ENCODE peak calls at places on chromosomes 11 and 22, in eight cellular contexts. One of them, this sample, is unnamed.

GRCh38 chr11:1815751-1816150 is 19.0 kb upstream of the SYT8 start:
- DNase-seq in PC-3: no peak
- DNase-seq in HCT116: no peak
- DNase-seq in fibroblast of lung: no peak
- DNase-seq in A549: no peak
- DNase-seq in mammary epithelial cell: no peak
- DNase-seq in OCI-LY7: no peak
- DNase-seq in hepatocyte: no peak
- DNase-seq in this sample: no peak

GRCh38 chr11:15737326-15737725 is 619.0 kb downstream of the SOX6 start:
- DNase-seq in PC-3: peak; percentile 6
- DNase-seq in HCT116: no peak
- DNase-seq in fibroblast of lung: peak; percentile 19
- DNase-seq in A549: no peak
- DNase-seq in mammary epithelial cell: peak; percentile 59
- DNase-seq in OCI-LY7: no peak
- DNase-seq in hepatocyte: no peak
- DNase-seq in this sample: no peak

GRCh38 chr22:43449205-43449830 is 37.5 kb downstream of the MPPED1 start:
- DNase-seq in PC-3: no peak
- DNase-seq in HCT116: no peak
- DNase-seq in fibroblast of lung: no peak
- DNase-seq in A549: no peak
- DNase-seq in mammary epithelial cell: no peak
- DNase-seq in OCI-LY7: no peak
- DNase-seq in hepatocyte: no peak
- DNase-seq in this sample: peak; percentile 41

GRCh38 chr22:35648066-35649025 is at the start of gene APOL6:
- DNase-seq in PC-3: peak; percentile 68
- DNase-seq in HCT116: no peak
- DNase-seq in fibroblast of lung: peak; percentile 55
- DNase-seq in A549: peak; percentile 23
- DNase-seq in mammary epithelial cell: peak; percentile 77
- DNase-seq in OCI-LY7: peak; percentile 81
- DNase-seq in hepatocyte: peak; percentile 75
- DNase-seq in this sample: peak; percentile 80

GRCh38 chr11:134178275-134178674 is 45.5 kb downstream of the NCAPD3 start:
- DNase-seq in PC-3: no peak
- DNase-seq in HCT116: no peak
- DNase-seq in fibroblast of lung: no peak
- DNase-seq in A549: no peak
- DNase-seq in mammary epithelial cell: no peak
- DNase-seq in OCI-LY7: no peak
- DNase-seq in hepatocyte: no peak
- DNase-seq in this sample: no peak

GRCh38 chr11:108565653-108566052 is 27.9 kb downstream of the EXPH5 start:
- DNase-seq in PC-3: no peak
- DNase-seq in HCT116: no peak
- DNase-seq in fibroblast of lung: no peak
- DNase-seq in A549: no peak
- DNase-seq in mammary epithelial cell: no peak
- DNase-seq in OCI-LY7: no peak
- DNase-seq in hepatocyte: no peak
- DNase-seq in this sample: no peak

GRCh38 chr11:88508808-88509581 is 171.5 kb upstream of the CTSC start:
- DNase-seq in PC-3: no peak
- DNase-seq in HCT116: no peak
- DNase-seq in fibroblast of lung: peak; percentile 49
- DNase-seq in A549: peak; percentile 10
- DNase-seq in mammary epithelial cell: no peak
- DNase-seq in OCI-LY7: no peak
- DNase-seq in hepatocyte: peak; percentile 59
- DNase-seq in this sample: no peak

GRCh38 chr22:46087816-46088277 is 62.5 kb upstream of the PPARA start:
- DNase-seq in PC-3: no peak
- DNase-seq in HCT116: no peak
- DNase-seq in fibroblast of lung: peak; percentile 94
- DNase-seq in A549: peak; percentile 67
- DNase-seq in mammary epithelial cell: peak; percentile 84
- DNase-seq in OCI-LY7: no peak
- DNase-seq in hepatocyte: peak; percentile 80
- DNase-seq in this sample: peak; percentile 40

GRCh38 chr11:126317681-126318641 is 14.1 kb downstream of the DCPS start:
- DNase-seq in PC-3: no peak
- DNase-seq in HCT116: no peak
- DNase-seq in fibroblast of lung: peak; percentile 91
- DNase-seq in A549: no peak
- DNase-seq in mammary epithelial cell: peak; percentile 64
- DNase-seq in OCI-LY7: no peak
- DNase-seq in hepatocyte: peak; percentile 64
- DNase-seq in this sample: peak; percentile 86
- H3K4me2 ChIP-seq in PC-3: peak overlapping the region; percentile 13
- H3K4me2 ChIP-seq in HCT116: no peak overlapping the region
- H3K4me2 ChIP-seq in fibroblast of lung: peak overlapping the region; percentile 92
- H3K4me2 ChIP-seq in A549: no peak overlapping the region
- H3K4me2 ChIP-seq in mammary epithelial cell: peak overlapping the region; percentile 90
- H3K4me2 ChIP-seq in OCI-LY7: no peak overlapping the region
- H3K4me2 ChIP-seq in hepatocyte: peak overlapping the region; percentile 55
- H3K4me2 ChIP-seq in this sample: peak overlapping the region; percentile 85

GRCh38 chr22:22974795-22975580 is 87.4 kb downstream of the IGLL5 start:
- DNase-seq in PC-3: no peak
- DNase-seq in HCT116: no peak
- DNase-seq in fibroblast of lung: no peak
- DNase-seq in A549: no peak
- DNase-seq in mammary epithelial cell: no peak
- DNase-seq in OCI-LY7: no peak
- DNase-seq in hepatocyte: no peak
- DNase-seq in this sample: no peak

GRCh38 chr22:22977479-22978200 is 90.0 kb downstream of the IGLL5 start:
- DNase-seq in PC-3: no peak
- DNase-seq in HCT116: no peak
- DNase-seq in fibroblast of lung: peak; percentile 3
- DNase-seq in A549: no peak
- DNase-seq in mammary epithelial cell: no peak
- DNase-seq in OCI-LY7: no peak
- DNase-seq in hepatocyte: no peak
- DNase-seq in this sample: no peak

GRCh38 chr22:22976033-22976922 is 88.7 kb downstream of the IGLL5 start:
- DNase-seq in PC-3: no peak
- DNase-seq in HCT116: no peak
- DNase-seq in fibroblast of lung: no peak
- DNase-seq in A549: no peak
- DNase-seq in mammary epithelial cell: no peak
- DNase-seq in OCI-LY7: no peak
- DNase-seq in hepatocyte: no peak
- DNase-seq in this sample: no peak

GRCh38 chr22:22973336-22973735 is 85.7 kb downstream of the IGLL5 start:
- DNase-seq in PC-3: no peak
- DNase-seq in HCT116: no peak
- DNase-seq in fibroblast of lung: no peak
- DNase-seq in A549: no peak
- DNase-seq in mammary epithelial cell: no peak
- DNase-seq in OCI-LY7: no peak
- DNase-seq in hepatocyte: no peak
- DNase-seq in this sample: no peak

DNA sequence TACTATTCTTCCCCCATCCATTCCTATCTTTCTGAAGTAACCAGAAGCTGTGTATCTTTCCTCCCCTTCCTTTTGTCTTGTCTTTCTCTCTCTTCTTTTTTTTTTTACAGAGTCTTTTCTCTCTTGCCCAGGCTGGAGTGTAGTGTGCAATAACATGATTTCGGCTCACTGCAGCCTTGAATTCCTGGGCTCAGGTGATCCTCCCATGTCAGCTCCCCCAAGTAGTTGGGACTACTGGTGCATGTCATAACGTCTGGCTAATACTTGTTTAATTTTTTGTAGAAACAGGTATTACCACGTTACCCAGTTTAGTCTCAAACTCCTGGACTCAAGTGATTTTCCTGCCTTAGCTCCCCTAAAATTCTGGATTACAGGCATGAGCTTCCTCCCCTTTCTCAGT is 86.5 kb downstream of the IGLL5 start:
- DNase-seq in PC-3: no peak
- DNase-seq in HCT116: no peak
- DNase-seq in fibroblast of lung: no peak
- DNase-seq in A549: no peak
- DNase-seq in mammary epithelial cell: no peak
- DNase-seq in OCI-LY7: no peak
- DNase-seq in hepatocyte: no peak
- DNase-seq in this sample: no peak
- TF ChIP-seq CTCF in PC-3: no peak
- TF ChIP-seq CTCF in HCT116: no peak
- TF ChIP-seq CTCF in fibroblast of lung: no peak
- TF ChIP-seq CTCF in A549: no peak
- TF ChIP-seq CTCF in mammary epithelial cell: no peak
- TF ChIP-seq CTCF in OCI-LY7: no peak
- TF ChIP-seq CTCF in hepatocyte: no peak
- TF ChIP-seq CTCF in this sample: no peak

GRCh38 chr11:114604886-114605285 is 9.3 kb upstream of the NXPE4 start:
- DNase-seq in PC-3: no peak
- DNase-seq in HCT116: no peak
- DNase-seq in fibroblast of lung: no peak
- DNase-seq in A549: no peak
- DNase-seq in mammary epithelial cell: no peak
- DNase-seq in OCI-LY7: no peak
- DNase-seq in hepatocyte: no peak
- DNase-seq in this sample: no peak
- H3K9me3 ChIP-seq in PC-3: no peaks in the 10 kb centered on the region
- H3K9me3 ChIP-seq in HCT116: no peaks in the 10 kb centered on the region
- H3K9me3 ChIP-seq in fibroblast of lung: no peaks in the 10 kb centered on the region
- H3K9me3 ChIP-seq in A549: no peaks in the 10 kb centered on the region
- H3K9me3 ChIP-seq in mammary epithelial cell: peaks cover 9% of the 10 kb centered on the region
- H3K9me3 ChIP-seq in OCI-LY7: peaks cover 42% of the 10 kb centered on the region
- H3K9me3 ChIP-seq in hepatocyte: no peaks in the 10 kb centered on the region
- H3K9me3 ChIP-seq in this sample: peaks cover 24% of the 10 kb centered on the region

DNA sequence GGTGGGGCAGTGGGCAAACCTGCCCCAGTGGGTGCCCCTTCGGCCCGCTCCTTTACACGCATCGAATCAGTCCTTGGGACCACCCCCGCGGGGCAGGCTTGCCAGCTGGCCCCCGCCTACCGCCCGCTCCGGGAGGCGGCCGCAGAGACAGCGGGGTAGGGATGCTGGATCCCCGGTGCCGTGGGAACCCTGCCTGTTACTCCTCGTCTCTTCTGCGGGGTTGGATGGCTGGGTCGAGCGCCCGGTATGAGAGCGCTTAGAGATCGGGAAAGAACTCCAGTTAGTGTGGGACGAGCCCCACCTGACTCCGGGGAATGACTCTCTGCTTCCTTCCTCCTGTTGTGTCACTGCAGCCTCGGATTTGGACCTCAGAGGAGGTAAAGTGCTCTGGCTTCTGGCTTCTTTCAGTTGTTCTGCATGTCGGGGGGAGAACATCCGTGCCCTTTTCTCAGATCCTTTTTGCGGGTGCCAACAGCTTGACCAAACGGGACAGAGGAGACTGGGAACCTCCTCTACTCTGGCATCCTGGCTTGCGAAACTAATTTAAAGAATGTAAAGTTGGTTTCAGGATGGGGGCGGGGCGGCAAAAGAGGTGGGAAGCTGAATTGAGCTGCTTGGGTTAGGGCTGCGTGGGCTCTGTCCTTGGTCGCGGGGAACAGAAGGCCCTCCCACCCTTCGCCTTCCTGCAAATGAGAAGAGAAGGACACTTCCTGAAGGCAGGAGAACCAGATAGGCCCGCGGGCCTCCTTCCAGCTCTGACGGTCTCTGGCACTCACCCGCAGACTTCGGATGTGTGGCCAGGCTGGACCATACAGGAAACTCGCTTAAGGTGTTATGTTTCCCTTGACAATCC is 915 bp downstream of the LAYN start:
- DNase-seq in PC-3: no peak
- DNase-seq in HCT116: no peak
- DNase-seq in fibroblast of lung: peak; percentile 94
- DNase-seq in A549: no peak
- DNase-seq in mammary epithelial cell: peak; percentile 48
- DNase-seq in OCI-LY7: no peak
- DNase-seq in hepatocyte: peak; percentile 57
- DNase-seq in this sample: no peak
- H3K4me2 ChIP-seq in PC-3: no peak overlapping the region
- H3K4me2 ChIP-seq in HCT116: no peak overlapping the region
- H3K4me2 ChIP-seq in fibroblast of lung: peak overlapping the region; percentile 98
- H3K4me2 ChIP-seq in A549: peak overlapping the region; percentile 69
- H3K4me2 ChIP-seq in mammary epithelial cell: peak overlapping the region; percentile 88
- H3K4me2 ChIP-seq in OCI-LY7: no peak overlapping the region
- H3K4me2 ChIP-seq in hepatocyte: peak overlapping the region; percentile 93
- H3K4me2 ChIP-seq in this sample: no peak overlapping the region

GRCh38 chr11:42407379-42407778 is 904.4 kb upstream of the API5 start:
- DNase-seq in PC-3: peak; percentile 33
- DNase-seq in HCT116: no peak
- DNase-seq in fibroblast of lung: peak; percentile 27
- DNase-seq in A549: no peak
- DNase-seq in mammary epithelial cell: peak; percentile 1
- DNase-seq in OCI-LY7: peak; percentile 37
- DNase-seq in hepatocyte: peak; percentile 58
- DNase-seq in this sample: peak; percentile 17
- TF ChIP-seq CTCF in PC-3: peak; percentile 45
- TF ChIP-seq CTCF in HCT116: no peak
- TF ChIP-seq CTCF in fibroblast of lung: no peak
- TF ChIP-seq CTCF in A549: no peak
- TF ChIP-seq CTCF in mammary epithelial cell: peak; percentile 39
- TF ChIP-seq CTCF in OCI-LY7: peak; percentile 50
- TF ChIP-seq CTCF in hepatocyte: peak; percentile 31
- TF ChIP-seq CTCF in this sample: peak; percentile 46

DNA sequence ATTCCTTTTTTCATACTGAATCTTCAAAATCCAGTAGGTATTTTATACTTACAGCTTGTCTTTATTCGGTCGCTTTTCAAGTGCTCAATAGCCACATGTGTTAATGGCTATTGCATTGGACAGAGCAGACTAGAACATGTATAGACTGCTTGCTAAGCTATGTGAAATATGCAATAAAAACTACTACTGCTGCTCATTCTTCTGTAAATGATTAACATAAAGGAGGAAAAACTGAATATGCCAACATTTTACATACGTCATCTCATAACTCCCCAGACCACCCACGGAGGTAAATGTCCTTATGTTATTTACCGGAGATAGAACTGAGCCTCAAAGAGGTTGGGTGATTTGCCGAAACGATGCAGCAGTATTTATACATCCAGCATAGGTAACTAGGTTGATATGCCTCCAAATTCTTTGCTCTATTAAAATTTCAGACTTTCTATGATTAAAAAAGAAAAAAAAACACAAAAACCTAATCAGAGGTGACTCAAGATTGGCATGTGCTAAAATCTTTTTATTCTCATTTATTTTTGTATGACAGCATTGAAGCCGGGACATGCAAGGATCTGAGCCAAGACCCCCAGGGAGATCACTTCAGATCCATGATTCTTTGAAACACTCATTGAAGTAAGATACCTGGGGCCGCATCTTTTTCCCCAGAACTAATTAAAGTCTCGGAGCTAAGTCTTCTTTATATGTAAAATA is 78.5 kb upstream of the OR5AK2 start:
- DNase-seq in PC-3: peak; percentile 25
- DNase-seq in HCT116: no peak
- DNase-seq in fibroblast of lung: peak; percentile 7
- DNase-seq in A549: peak; percentile 99
- DNase-seq in mammary epithelial cell: no peak
- DNase-seq in OCI-LY7: no peak
- DNase-seq in hepatocyte: peak; percentile 26
- DNase-seq in this sample: no peak
- H3K9me3 ChIP-seq in PC-3: no peaks in the 10 kb centered on the region
- H3K9me3 ChIP-seq in HCT116: no peaks in the 10 kb centered on the region
- H3K9me3 ChIP-seq in fibroblast of lung: no peaks in the 10 kb centered on the region
- H3K9me3 ChIP-seq in A549: peaks cover 40% of the 10 kb centered on the region
- H3K9me3 ChIP-seq in mammary epithelial cell: no peaks in the 10 kb centered on the region
- H3K9me3 ChIP-seq in OCI-LY7: no peaks in the 10 kb centered on the region
- H3K9me3 ChIP-seq in hepatocyte: peaks cover 4% of the 10 kb centered on the region
- H3K9me3 ChIP-seq in this sample: no peaks in the 10 kb centered on the region